ENCODE peak calls at places on chromosomes 3 and 15, in ten cellular contexts. One of them, this sample, is unnamed.

GRCh38 chr3:37170097-37170496 is 4.3 kb downstream of the LRRFIP2 start:
- DNase-seq in left ventricle myocardium inferior: no peak
- DNase-seq in gastrocnemius medialis: no peak
- DNase-seq in ovary: no peak
- DNase-seq in breast epithelium: no peak
- DNase-seq in suprapubic skin: no peak
- DNase-seq in mucosa of descending colon: no peak
- DNase-seq in heart left ventricle: no peak
- DNase-seq in cardiac muscle cell: no peak
- DNase-seq in left lung: no peak
- DNase-seq in this sample: no peak

GRCh38 chr15:48202068-48202467 is 4.0 kb upstream of the SLC12A1 start:
- DNase-seq in left ventricle myocardium inferior: no peak
- DNase-seq in gastrocnemius medialis: no peak
- DNase-seq in ovary: no peak
- DNase-seq in breast epithelium: no peak
- DNase-seq in suprapubic skin: no peak
- DNase-seq in mucosa of descending colon: no peak
- DNase-seq in heart left ventricle: no peak
- DNase-seq in cardiac muscle cell: no peak
- DNase-seq in left lung: no peak
- DNase-seq in this sample: no peak

GRCh38 chr3:112358311-112358780 is 25.4 kb downstream of the CD200 start:
- DNase-seq in left ventricle myocardium inferior: no peak
- DNase-seq in gastrocnemius medialis: no peak
- DNase-seq in ovary: no peak
- DNase-seq in breast epithelium: no peak
- DNase-seq in suprapubic skin: no peak
- DNase-seq in mucosa of descending colon: no peak
- DNase-seq in heart left ventricle: no peak
- DNase-seq in cardiac muscle cell: no peak
- DNase-seq in left lung: no peak
- DNase-seq in this sample: no peak

GRCh38 chr15:29686445-29687203 is 135.6 kb downstream of the TJP1 start:
- DNase-seq in left ventricle myocardium inferior: no peak
- DNase-seq in gastrocnemius medialis: no peak
- DNase-seq in ovary: no peak
- DNase-seq in breast epithelium: no peak
- DNase-seq in suprapubic skin: no peak
- DNase-seq in mucosa of descending colon: no peak
- DNase-seq in heart left ventricle: no peak
- DNase-seq in cardiac muscle cell: no peak
- DNase-seq in left lung: no peak
- DNase-seq in this sample: no peak

GRCh38 chr15:60803059-60803458 is 324.1 kb upstream of the ICE2 start:
- DNase-seq in left ventricle myocardium inferior: no peak
- DNase-seq in gastrocnemius medialis: no peak
- DNase-seq in ovary: no peak
- DNase-seq in breast epithelium: no peak
- DNase-seq in suprapubic skin: no peak
- DNase-seq in mucosa of descending colon: no peak
- DNase-seq in heart left ventricle: no peak
- DNase-seq in cardiac muscle cell: no peak
- DNase-seq in left lung: no peak
- DNase-seq in this sample: no peak

GRCh38 chr3:155572085-155572484 is 172.8 kb downstream of the PLCH1 start:
- DNase-seq in left ventricle myocardium inferior: no peak
- DNase-seq in gastrocnemius medialis: no peak
- DNase-seq in ovary: no peak
- DNase-seq in breast epithelium: no peak
- DNase-seq in suprapubic skin: no peak
- DNase-seq in mucosa of descending colon: no peak
- DNase-seq in heart left ventricle: no peak
- DNase-seq in cardiac muscle cell: no peak
- DNase-seq in left lung: no peak
- DNase-seq in this sample: peak; percentile 24

GRCh38 chr15:57235865-57236264 is 140.4 kb upstream of the CGNL1 start:
- DNase-seq in left ventricle myocardium inferior: no peak
- DNase-seq in gastrocnemius medialis: no peak
- DNase-seq in ovary: no peak
- DNase-seq in breast epithelium: no peak
- DNase-seq in suprapubic skin: no peak
- DNase-seq in mucosa of descending colon: no peak
- DNase-seq in heart left ventricle: no peak
- DNase-seq in cardiac muscle cell: peak; percentile 26
- DNase-seq in left lung: no peak
- DNase-seq in this sample: no peak

GRCh38 chr15:93126496-93127083 is 37.6 kb upstream of the RGMA start:
- DNase-seq in left ventricle myocardium inferior: peak; percentile 76
- DNase-seq in gastrocnemius medialis: no peak
- DNase-seq in ovary: no peak
- DNase-seq in breast epithelium: no peak
- DNase-seq in suprapubic skin: no peak
- DNase-seq in mucosa of descending colon: no peak
- DNase-seq in heart left ventricle: peak; percentile 81
- DNase-seq in cardiac muscle cell: no peak
- DNase-seq in left lung: no peak
- DNase-seq in this sample: no peak

GRCh38 chr3:126287536-126288181 is 69.5 kb downstream of the KLF15 start:
- DNase-seq in left ventricle myocardium inferior: peak; percentile 72
- DNase-seq in gastrocnemius medialis: peak; percentile 67
- DNase-seq in ovary: peak; percentile 75
- DNase-seq in breast epithelium: peak; percentile 54
- DNase-seq in suprapubic skin: no peak
- DNase-seq in mucosa of descending colon: no peak
- DNase-seq in heart left ventricle: peak; percentile 75
- DNase-seq in cardiac muscle cell: peak; percentile 85
- DNase-seq in left lung: peak; percentile 66
- DNase-seq in this sample: no peak

GRCh38 chr15:95663156-95663831 is 667.2 kb upstream of the NR2F2 start:
- DNase-seq in left ventricle myocardium inferior: no peak
- DNase-seq in gastrocnemius medialis: no peak
- DNase-seq in ovary: no peak
- DNase-seq in breast epithelium: no peak
- DNase-seq in suprapubic skin: no peak
- DNase-seq in mucosa of descending colon: no peak
- DNase-seq in heart left ventricle: no peak
- DNase-seq in cardiac muscle cell: no peak
- DNase-seq in left lung: no peak
- DNase-seq in this sample: no peak

GRCh38 chr3:123758081-123758564 is 126.0 kb downstream of the MYLK start:
- DNase-seq in left ventricle myocardium inferior: no peak
- DNase-seq in gastrocnemius medialis: no peak
- DNase-seq in ovary: no peak
- DNase-seq in breast epithelium: no peak
- DNase-seq in suprapubic skin: no peak
- DNase-seq in mucosa of descending colon: no peak
- DNase-seq in heart left ventricle: no peak
- DNase-seq in cardiac muscle cell: no peak
- DNase-seq in left lung: no peak
- DNase-seq in this sample: peak; percentile 86

GRCh38 chr15:40155270-40155910 is 5.5 kb upstream of the BUB1B start:
- DNase-seq in left ventricle myocardium inferior: no peak
- DNase-seq in gastrocnemius medialis: no peak
- DNase-seq in ovary: no peak
- DNase-seq in breast epithelium: peak; percentile 73
- DNase-seq in suprapubic skin: no peak
- DNase-seq in mucosa of descending colon: peak; percentile 67
- DNase-seq in heart left ventricle: no peak
- DNase-seq in cardiac muscle cell: no peak
- DNase-seq in left lung: peak; percentile 49
- DNase-seq in this sample: peak; percentile 86

GRCh38 chr3:170749765-170750477 is 120.1 kb downstream of the RPL22L1 start:
- DNase-seq in left ventricle myocardium inferior: no peak
- DNase-seq in gastrocnemius medialis: no peak
- DNase-seq in ovary: no peak
- DNase-seq in breast epithelium: no peak
- DNase-seq in suprapubic skin: no peak
- DNase-seq in mucosa of descending colon: no peak
- DNase-seq in heart left ventricle: no peak
- DNase-seq in cardiac muscle cell: no peak
- DNase-seq in left lung: no peak
- DNase-seq in this sample: no peak

GRCh38 chr3:147449669-147450068 is 40.5 kb downstream of the ZIC1 start:
- DNase-seq in left ventricle myocardium inferior: no peak
- DNase-seq in gastrocnemius medialis: no peak
- DNase-seq in ovary: no peak
- DNase-seq in breast epithelium: no peak
- DNase-seq in suprapubic skin: no peak
- DNase-seq in mucosa of descending colon: no peak
- DNase-seq in heart left ventricle: no peak
- DNase-seq in cardiac muscle cell: no peak
- DNase-seq in left lung: no peak
- DNase-seq in this sample: no peak

DNA sequence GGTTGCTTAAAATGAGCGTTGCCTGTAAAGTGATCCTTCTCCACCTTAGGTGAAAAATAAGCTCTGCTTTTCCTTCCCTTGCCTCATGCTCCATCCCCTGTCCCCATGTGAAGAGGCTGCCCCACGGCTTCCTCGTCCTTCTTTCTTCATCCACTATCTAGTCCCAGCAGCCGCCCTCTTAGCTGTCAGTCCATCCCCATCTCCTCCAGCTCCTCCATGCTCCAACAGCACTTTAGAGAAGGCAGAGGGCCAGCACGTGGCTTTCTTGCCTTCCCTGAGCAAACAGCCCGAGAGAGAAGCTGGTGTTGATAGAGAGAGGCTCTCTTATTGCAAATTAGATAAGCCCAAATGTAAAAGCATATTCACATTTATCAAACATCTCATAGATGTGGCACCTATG is 9.0 kb upstream of the TMEM41A start:
- DNase-seq in left ventricle myocardium inferior: no peak
- DNase-seq in gastrocnemius medialis: no peak
- DNase-seq in ovary: no peak
- DNase-seq in breast epithelium: no peak
- DNase-seq in suprapubic skin: no peak
- DNase-seq in mucosa of descending colon: no peak
- DNase-seq in heart left ventricle: no peak
- DNase-seq in cardiac muscle cell: no peak
- DNase-seq in left lung: no peak
- DNase-seq in this sample: no peak
- H3K36me3 ChIP-seq in left ventricle myocardium inferior: no peaks in the 10 kb centered on the region
- H3K36me3 ChIP-seq in gastrocnemius medialis: no peaks in the 10 kb centered on the region
- H3K36me3 ChIP-seq in ovary: no peaks in the 10 kb centered on the region
- H3K36me3 ChIP-seq in breast epithelium: no peaks in the 10 kb centered on the region
- H3K36me3 ChIP-seq in suprapubic skin: no peaks in the 10 kb centered on the region
- H3K36me3 ChIP-seq in mucosa of descending colon: no peaks in the 10 kb centered on the region
- H3K36me3 ChIP-seq in heart left ventricle: no peaks in the 10 kb centered on the region
- H3K36me3 ChIP-seq in cardiac muscle cell: no peaks in the 10 kb centered on the region
- H3K36me3 ChIP-seq in left lung: no peaks in the 10 kb centered on the region
- H3K36me3 ChIP-seq in this sample: no peaks in the 10 kb centered on the region

GRCh38 chr3:42911551-42911950 is 5.6 kb downstream of the ZNF662 start:
- DNase-seq in left ventricle myocardium inferior: no peak
- DNase-seq in gastrocnemius medialis: no peak
- DNase-seq in ovary: no peak
- DNase-seq in breast epithelium: no peak
- DNase-seq in suprapubic skin: no peak
- DNase-seq in mucosa of descending colon: no peak
- DNase-seq in heart left ventricle: no peak
- DNase-seq in cardiac muscle cell: no peak
- DNase-seq in left lung: no peak
- DNase-seq in this sample: no peak

GRCh38 chr3:42914771-42915515 is 9.0 kb downstream of the ZNF662 start:
- DNase-seq in left ventricle myocardium inferior: no peak
- DNase-seq in gastrocnemius medialis: no peak
- DNase-seq in ovary: no peak
- DNase-seq in breast epithelium: no peak
- DNase-seq in suprapubic skin: no peak
- DNase-seq in mucosa of descending colon: no peak
- DNase-seq in heart left ventricle: no peak
- DNase-seq in cardiac muscle cell: no peak
- DNase-seq in left lung: no peak
- DNase-seq in this sample: peak; percentile 8
- H3K9me3 ChIP-seq in left ventricle myocardium inferior: peaks cover 93% of the 10 kb centered on the region
- H3K9me3 ChIP-seq in gastrocnemius medialis: peaks cover 22% of the 10 kb centered on the region
- H3K9me3 ChIP-seq in ovary: peaks cover 7% of the 10 kb centered on the region
- H3K9me3 ChIP-seq in breast epithelium: peaks cover 83% of the 10 kb centered on the region
- H3K9me3 ChIP-seq in suprapubic skin: peaks cover 33% of the 10 kb centered on the region
- H3K9me3 ChIP-seq in mucosa of descending colon: peaks cover 69% of the 10 kb centered on the region
- H3K9me3 ChIP-seq in heart left ventricle: peaks cover 90% of the 10 kb centered on the region
- H3K9me3 ChIP-seq in cardiac muscle cell: no peaks in the 10 kb centered on the region
- H3K9me3 ChIP-seq in left lung: peaks cover 12% of the 10 kb centered on the region
- H3K9me3 ChIP-seq in this sample: peaks cover 35% of the 10 kb centered on the region

DNA sequence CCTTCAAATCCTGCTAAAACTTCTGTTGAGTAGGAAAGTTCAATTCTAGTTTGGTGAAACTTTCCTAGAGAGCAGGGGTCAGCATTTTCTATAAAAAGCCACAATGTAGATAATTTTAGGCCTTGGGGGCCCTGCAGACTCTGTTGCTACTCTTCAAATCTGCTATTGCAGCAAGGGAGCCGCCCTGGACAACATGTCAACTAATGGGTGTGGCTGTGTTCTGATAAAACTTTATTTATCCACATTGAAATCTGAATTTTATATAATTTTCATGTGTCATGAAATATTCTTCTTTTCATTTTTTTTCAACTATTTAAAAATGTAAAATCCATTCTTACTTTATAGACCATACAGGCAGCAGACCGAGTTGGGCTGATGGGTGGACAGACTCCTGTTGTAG is 67.4 kb upstream of the SAMMSON start:
- DNase-seq in left ventricle myocardium inferior: no peak
- DNase-seq in gastrocnemius medialis: no peak
- DNase-seq in ovary: no peak
- DNase-seq in breast epithelium: no peak
- DNase-seq in suprapubic skin: no peak
- DNase-seq in mucosa of descending colon: no peak
- DNase-seq in heart left ventricle: no peak
- DNase-seq in cardiac muscle cell: no peak
- DNase-seq in left lung: no peak
- DNase-seq in this sample: no peak
- TF ChIP-seq CTCF in left ventricle myocardium inferior: no peak
- TF ChIP-seq CTCF in gastrocnemius medialis: no peak
- TF ChIP-seq CTCF in ovary: no peak
- TF ChIP-seq CTCF in breast epithelium: no peak
- TF ChIP-seq CTCF in suprapubic skin: no peak
- TF ChIP-seq CTCF in mucosa of descending colon: no peak
- TF ChIP-seq CTCF in heart left ventricle: no peak
- TF ChIP-seq CTCF in cardiac muscle cell: no peak
- TF ChIP-seq CTCF in left lung: no peak
- TF ChIP-seq CTCF in this sample: no peak

DNA sequence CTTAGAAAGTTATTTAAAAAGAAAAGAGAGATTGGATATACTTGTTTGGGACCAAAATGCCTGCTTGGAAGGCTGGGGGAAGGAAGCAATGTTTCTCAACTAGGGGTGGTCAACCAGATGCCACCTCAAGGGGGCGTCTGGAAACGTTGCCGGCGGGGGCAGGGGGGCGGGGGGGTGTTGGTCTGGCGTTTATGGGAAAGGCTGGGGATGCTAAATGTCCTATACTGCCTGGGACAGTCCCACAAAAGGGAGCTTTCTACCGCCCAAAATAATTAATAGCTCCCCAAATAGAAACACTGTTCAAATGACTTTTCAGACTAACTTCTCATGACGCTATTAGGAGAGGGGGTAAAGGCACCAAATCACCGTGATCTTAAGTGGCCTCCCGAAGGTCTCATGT is 2.2 kb downstream of the POLG start:
- DNase-seq in left ventricle myocardium inferior: no peak
- DNase-seq in gastrocnemius medialis: no peak
- DNase-seq in ovary: no peak
- DNase-seq in breast epithelium: no peak
- DNase-seq in suprapubic skin: no peak
- DNase-seq in mucosa of descending colon: no peak
- DNase-seq in heart left ventricle: no peak
- DNase-seq in cardiac muscle cell: peak; percentile 32
- DNase-seq in left lung: no peak
- DNase-seq in this sample: peak; percentile 14
- H3K36me3 ChIP-seq in left ventricle myocardium inferior: peaks cover 62% of the 10 kb centered on the region
- H3K36me3 ChIP-seq in gastrocnemius medialis: no peaks in the 10 kb centered on the region
- H3K36me3 ChIP-seq in ovary: no peaks in the 10 kb centered on the region
- H3K36me3 ChIP-seq in breast epithelium: peaks cover 3% of the 10 kb centered on the region
- H3K36me3 ChIP-seq in suprapubic skin: peaks cover 58% of the 10 kb centered on the region
- H3K36me3 ChIP-seq in mucosa of descending colon: peaks cover 13% of the 10 kb centered on the region
- H3K36me3 ChIP-seq in heart left ventricle: peaks cover 25% of the 10 kb centered on the region
- H3K36me3 ChIP-seq in cardiac muscle cell: peaks cover 50% of the 10 kb centered on the region
- H3K36me3 ChIP-seq in left lung: no peaks in the 10 kb centered on the region
- H3K36me3 ChIP-seq in this sample: peaks cover 53% of the 10 kb centered on the region